ENCODE peak calls at places on chromosomes 12 and 14, in nine cellular contexts. One of them, this sample, is unnamed.

GRCh38 chr14:100607611-100607956 is 20.4 kb upstream of the BEGAIN start:
- DNase-seq in thoracic aorta: no peak
- DNase-seq in Panc1: no peak
- DNase-seq in aorta: peak; percentile 64
- DNase-seq in HCT116: no peak
- DNase-seq in BE2C: no peak
- DNase-seq in lower lobe of right lung: no peak
- DNase-seq in left ventricle myocardium inferior: no peak
- DNase-seq in CD8-positive, alpha-beta T cell: no peak
- DNase-seq in this sample: no peak

GRCh38 chr12:53941750-53942149 is 3.1 kb downstream of the HOXC13 start:
- DNase-seq in thoracic aorta: no peak
- DNase-seq in Panc1: no peak
- DNase-seq in aorta: no peak
- DNase-seq in HCT116: no peak
- DNase-seq in BE2C: no peak
- DNase-seq in lower lobe of right lung: no peak
- DNase-seq in left ventricle myocardium inferior: no peak
- DNase-seq in CD8-positive, alpha-beta T cell: no peak
- DNase-seq in this sample: no peak

GRCh38 chr12:132488127-132489077 is 1.5 kb upstream of the FBRSL1 start:
- DNase-seq in thoracic aorta: no peak
- DNase-seq in Panc1: no peak
- DNase-seq in aorta: no peak
- DNase-seq in HCT116: no peak
- DNase-seq in BE2C: no peak
- DNase-seq in lower lobe of right lung: peak; percentile 78
- DNase-seq in left ventricle myocardium inferior: peak; percentile 61
- DNase-seq in CD8-positive, alpha-beta T cell: peak; percentile 21
- DNase-seq in this sample: no peak

GRCh38 chr12:53989227-53990113 is 4.5 kb downstream of the HOXC10 start:
- DNase-seq in thoracic aorta: no peak
- DNase-seq in Panc1: no peak
- DNase-seq in aorta: no peak
- DNase-seq in HCT116: no peak
- DNase-seq in BE2C: peak; percentile 58
- DNase-seq in lower lobe of right lung: no peak
- DNase-seq in left ventricle myocardium inferior: no peak
- DNase-seq in CD8-positive, alpha-beta T cell: no peak
- DNase-seq in this sample: peak; percentile 74

GRCh38 chr14:97177635-97178034 is 380.5 kb downstream of the VRK1 start:
- DNase-seq in thoracic aorta: no peak
- DNase-seq in Panc1: no peak
- DNase-seq in aorta: no peak
- DNase-seq in HCT116: no peak
- DNase-seq in BE2C: no peak
- DNase-seq in lower lobe of right lung: no peak
- DNase-seq in left ventricle myocardium inferior: no peak
- DNase-seq in CD8-positive, alpha-beta T cell: no peak
- DNase-seq in this sample: no peak

GRCh38 chr12:57476162-57476992 is 3.3 kb downstream of the ARHGAP9 start:
- DNase-seq in thoracic aorta: no peak
- DNase-seq in Panc1: no peak
- DNase-seq in aorta: peak; percentile 81
- DNase-seq in HCT116: no peak
- DNase-seq in BE2C: no peak
- DNase-seq in lower lobe of right lung: peak; percentile 77
- DNase-seq in left ventricle myocardium inferior: no peak
- DNase-seq in CD8-positive, alpha-beta T cell: peak; percentile 51
- DNase-seq in this sample: no peak

GRCh38 chr12:127550271-127550670 is 716.7 kb upstream of the TMEM132C start:
- DNase-seq in thoracic aorta: no peak
- DNase-seq in Panc1: no peak
- DNase-seq in aorta: no peak
- DNase-seq in HCT116: no peak
- DNase-seq in BE2C: no peak
- DNase-seq in lower lobe of right lung: no peak
- DNase-seq in left ventricle myocardium inferior: no peak
- DNase-seq in CD8-positive, alpha-beta T cell: no peak
- DNase-seq in this sample: no peak

GRCh38 chr12:94649349-94650142 is 811 bp downstream of the TMCC3 start:
- DNase-seq in thoracic aorta: no peak
- DNase-seq in Panc1: no peak
- DNase-seq in aorta: peak; percentile 88
- DNase-seq in HCT116: no peak
- DNase-seq in BE2C: peak; percentile 31
- DNase-seq in lower lobe of right lung: peak; percentile 73
- DNase-seq in left ventricle myocardium inferior: peak; percentile 43
- DNase-seq in CD8-positive, alpha-beta T cell: no peak
- DNase-seq in this sample: no peak

DNA sequence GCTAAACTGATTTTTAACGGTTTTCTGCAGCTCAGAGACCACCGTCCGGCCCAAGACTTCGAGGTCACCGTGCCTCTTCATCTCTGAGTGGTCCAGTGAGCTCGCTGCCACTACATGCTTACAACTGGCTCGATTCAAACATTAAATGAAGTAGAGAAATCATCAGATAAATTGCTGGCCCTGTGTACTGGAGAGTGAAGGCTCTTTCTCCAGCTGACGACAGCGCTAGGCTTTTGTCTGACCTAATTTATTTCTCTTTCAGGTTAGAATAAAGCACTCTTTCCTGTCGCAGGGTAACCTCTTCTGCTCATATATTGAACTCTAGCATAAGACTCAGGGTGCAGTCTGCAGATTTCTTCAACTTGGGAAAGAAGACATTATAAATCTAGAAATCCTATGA is 6.4 kb downstream of the BCL11B start:
- DNase-seq in thoracic aorta: no peak
- DNase-seq in Panc1: no peak
- DNase-seq in aorta: no peak
- DNase-seq in HCT116: no peak
- DNase-seq in BE2C: no peak
- DNase-seq in lower lobe of right lung: no peak
- DNase-seq in left ventricle myocardium inferior: no peak
- DNase-seq in CD8-positive, alpha-beta T cell: no peak
- DNase-seq in this sample: no peak
- H3K4me1 ChIP-seq in thoracic aorta: peaks cover 9% of the 10 kb centered on the region
- H3K4me1 ChIP-seq in Panc1: peaks cover 2% of the 10 kb centered on the region
- H3K4me1 ChIP-seq in aorta: no peaks in the 10 kb centered on the region
- H3K4me1 ChIP-seq in HCT116: peaks cover 4% of the 10 kb centered on the region
- H3K4me1 ChIP-seq in BE2C: no peaks in the 10 kb centered on the region
- H3K4me1 ChIP-seq in lower lobe of right lung: peaks cover 11% of the 10 kb centered on the region
- H3K4me1 ChIP-seq in left ventricle myocardium inferior: peaks cover 15% of the 10 kb centered on the region
- H3K4me1 ChIP-seq in CD8-positive, alpha-beta T cell: peaks cover 49% of the 10 kb centered on the region
- H3K4me1 ChIP-seq in this sample: peaks cover 15% of the 10 kb centered on the region

GRCh38 chr12:48027183-48028002 is 23.1 kb upstream of the COL2A1 start:
- DNase-seq in thoracic aorta: no peak
- DNase-seq in Panc1: no peak
- DNase-seq in aorta: no peak
- DNase-seq in HCT116: no peak
- DNase-seq in BE2C: no peak
- DNase-seq in lower lobe of right lung: no peak
- DNase-seq in left ventricle myocardium inferior: no peak
- DNase-seq in CD8-positive, alpha-beta T cell: no peak
- DNase-seq in this sample: no peak

GRCh38 chr12:48031135-48031960 is 27.1 kb upstream of the COL2A1 start:
- DNase-seq in thoracic aorta: no peak
- DNase-seq in Panc1: no peak
- DNase-seq in aorta: no peak
- DNase-seq in HCT116: no peak
- DNase-seq in BE2C: no peak
- DNase-seq in lower lobe of right lung: no peak
- DNase-seq in left ventricle myocardium inferior: no peak
- DNase-seq in CD8-positive, alpha-beta T cell: no peak
- DNase-seq in this sample: no peak

GRCh38 chr12:48028541-48029400 is 24.5 kb upstream of the COL2A1 start:
- DNase-seq in thoracic aorta: no peak
- DNase-seq in Panc1: no peak
- DNase-seq in aorta: no peak
- DNase-seq in HCT116: no peak
- DNase-seq in BE2C: no peak
- DNase-seq in lower lobe of right lung: no peak
- DNase-seq in left ventricle myocardium inferior: no peak
- DNase-seq in CD8-positive, alpha-beta T cell: no peak
- DNase-seq in this sample: no peak

GRCh38 chr12:48029811-48030650 is 25.8 kb upstream of the COL2A1 start:
- DNase-seq in thoracic aorta: no peak
- DNase-seq in Panc1: no peak
- DNase-seq in aorta: no peak
- DNase-seq in HCT116: no peak
- DNase-seq in BE2C: no peak
- DNase-seq in lower lobe of right lung: no peak
- DNase-seq in left ventricle myocardium inferior: no peak
- DNase-seq in CD8-positive, alpha-beta T cell: no peak
- DNase-seq in this sample: no peak

GRCh38 chr12:48029401-48029770 is 25.1 kb upstream of the COL2A1 start:
- DNase-seq in thoracic aorta: no peak
- DNase-seq in Panc1: no peak
- DNase-seq in aorta: no peak
- DNase-seq in HCT116: no peak
- DNase-seq in BE2C: no peak
- DNase-seq in lower lobe of right lung: no peak
- DNase-seq in left ventricle myocardium inferior: no peak
- DNase-seq in CD8-positive, alpha-beta T cell: no peak
- DNase-seq in this sample: no peak
- H3K4me1 ChIP-seq in thoracic aorta: no peaks in the 10 kb centered on the region
- H3K4me1 ChIP-seq in Panc1: peaks cover 16% of the 10 kb centered on the region
- H3K4me1 ChIP-seq in aorta: no peaks in the 10 kb centered on the region
- H3K4me1 ChIP-seq in HCT116: no peaks in the 10 kb centered on the region
- H3K4me1 ChIP-seq in BE2C: no peaks in the 10 kb centered on the region
- H3K4me1 ChIP-seq in lower lobe of right lung: no peaks in the 10 kb centered on the region
- H3K4me1 ChIP-seq in left ventricle myocardium inferior: peaks cover 21% of the 10 kb centered on the region
- H3K4me1 ChIP-seq in CD8-positive, alpha-beta T cell: no peaks in the 10 kb centered on the region
- H3K4me1 ChIP-seq in this sample: peaks cover 4% of the 10 kb centered on the region

GRCh38 chr14:24337824-24338175 is 2.0 kb downstream of the RIPK3 start:
- DNase-seq in thoracic aorta: no peak
- DNase-seq in Panc1: no peak
- DNase-seq in aorta: no peak
- DNase-seq in HCT116: no peak
- DNase-seq in BE2C: no peak
- DNase-seq in lower lobe of right lung: no peak
- DNase-seq in left ventricle myocardium inferior: no peak
- DNase-seq in CD8-positive, alpha-beta T cell: no peak
- DNase-seq in this sample: no peak
- H3K4me1 ChIP-seq in thoracic aorta: peaks cover 23% of the 10 kb centered on the region
- H3K4me1 ChIP-seq in Panc1: peaks cover 3% of the 10 kb centered on the region
- H3K4me1 ChIP-seq in aorta: no peaks in the 10 kb centered on the region
- H3K4me1 ChIP-seq in HCT116: peaks cover 4% of the 10 kb centered on the region
- H3K4me1 ChIP-seq in BE2C: no peaks in the 10 kb centered on the region
- H3K4me1 ChIP-seq in lower lobe of right lung: peaks cover 54% of the 10 kb centered on the region
- H3K4me1 ChIP-seq in left ventricle myocardium inferior: peaks cover 53% of the 10 kb centered on the region
- H3K4me1 ChIP-seq in CD8-positive, alpha-beta T cell: peaks cover 38% of the 10 kb centered on the region
- H3K4me1 ChIP-seq in this sample: peaks cover 3% of the 10 kb centered on the region

GRCh38 chr14:69133206-69134125 is 19.5 kb downstream of the DCAF5 start:
- DNase-seq in thoracic aorta: no peak
- DNase-seq in Panc1: no peak
- DNase-seq in aorta: no peak
- DNase-seq in HCT116: no peak
- DNase-seq in BE2C: peak; percentile 77
- DNase-seq in lower lobe of right lung: no peak
- DNase-seq in left ventricle myocardium inferior: no peak
- DNase-seq in CD8-positive, alpha-beta T cell: no peak
- DNase-seq in this sample: no peak
- H3K4me1 ChIP-seq in thoracic aorta: peaks cover 59% of the 10 kb centered on the region
- H3K4me1 ChIP-seq in Panc1: peaks cover 25% of the 10 kb centered on the region
- H3K4me1 ChIP-seq in aorta: no peaks in the 10 kb centered on the region
- H3K4me1 ChIP-seq in HCT116: no peaks in the 10 kb centered on the region
- H3K4me1 ChIP-seq in BE2C: peaks cover 45% of the 10 kb centered on the region
- H3K4me1 ChIP-seq in lower lobe of right lung: peaks cover 66% of the 10 kb centered on the region
- H3K4me1 ChIP-seq in left ventricle myocardium inferior: peaks cover 74% of the 10 kb centered on the region
- H3K4me1 ChIP-seq in CD8-positive, alpha-beta T cell: peaks cover 29% of the 10 kb centered on the region
- H3K4me1 ChIP-seq in this sample: peaks cover 68% of the 10 kb centered on the region

DNA sequence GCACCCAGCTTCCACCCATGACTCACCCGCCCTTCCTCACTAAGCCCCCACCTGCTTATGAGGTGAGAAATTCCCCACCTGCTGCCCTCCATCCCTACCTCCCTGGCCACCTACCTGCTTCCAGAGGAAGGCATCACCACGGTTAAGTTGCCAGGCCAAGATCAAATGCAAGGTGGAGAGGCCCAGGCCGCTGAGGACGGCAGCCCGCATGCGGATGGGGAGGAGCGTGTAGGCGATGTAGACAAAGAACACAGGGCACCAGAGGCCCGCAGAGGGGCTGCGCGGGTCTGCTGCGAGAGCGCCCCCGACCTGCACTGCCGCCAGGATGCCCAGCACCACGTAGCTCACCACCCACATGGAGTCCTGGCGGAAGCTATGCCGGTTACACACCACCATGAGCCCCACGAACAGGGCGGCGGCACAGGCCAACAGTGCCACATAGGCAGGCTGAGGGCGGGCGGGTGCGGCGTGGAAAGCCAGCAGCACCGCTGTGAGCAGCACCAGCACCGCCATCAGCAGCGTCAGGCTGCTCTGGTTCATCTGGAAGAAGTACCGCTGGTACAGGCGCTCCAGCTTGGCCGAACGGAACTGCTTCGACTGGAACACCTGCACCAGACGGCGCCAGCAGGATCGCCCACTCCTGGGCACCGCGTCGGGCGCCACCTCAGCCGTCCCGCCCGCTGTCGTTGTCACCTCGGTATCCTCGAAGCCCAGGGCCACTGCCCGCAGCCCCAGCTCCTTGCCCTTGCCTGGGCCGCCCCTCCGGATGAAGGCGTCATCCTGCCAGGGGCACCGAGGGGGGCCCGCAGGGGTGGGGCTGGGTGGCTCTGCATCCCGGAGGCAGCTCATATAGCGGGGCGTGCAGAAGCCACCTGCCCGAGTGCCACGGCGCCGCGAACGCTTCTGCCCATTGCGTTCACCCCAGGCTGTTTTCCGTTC is 6.2 kb downstream of the ADCY6 start:
- DNase-seq in thoracic aorta: no peak
- DNase-seq in Panc1: no peak
- DNase-seq in aorta: no peak
- DNase-seq in HCT116: no peak
- DNase-seq in BE2C: no peak
- DNase-seq in lower lobe of right lung: no peak
- DNase-seq in left ventricle myocardium inferior: no peak
- DNase-seq in CD8-positive, alpha-beta T cell: no peak
- DNase-seq in this sample: no peak
- H3K4me1 ChIP-seq in thoracic aorta: peaks cover 92% of the 10 kb centered on the region
- H3K4me1 ChIP-seq in Panc1: no peaks in the 10 kb centered on the region
- H3K4me1 ChIP-seq in aorta: peaks cover 3% of the 10 kb centered on the region
- H3K4me1 ChIP-seq in HCT116: peaks cover 8% of the 10 kb centered on the region
- H3K4me1 ChIP-seq in BE2C: peaks cover 17% of the 10 kb centered on the region
- H3K4me1 ChIP-seq in lower lobe of right lung: peaks cover 38% of the 10 kb centered on the region
- H3K4me1 ChIP-seq in left ventricle myocardium inferior: peaks cover 100% of the 10 kb centered on the region
- H3K4me1 ChIP-seq in CD8-positive, alpha-beta T cell: no peaks in the 10 kb centered on the region
- H3K4me1 ChIP-seq in this sample: peaks cover 4% of the 10 kb centered on the region